ENCODE peak calls at places on chromosome 1, in seven cellular contexts. One of them, this sample, is unnamed.

GRCh38 chr1:201476670-201477344 is 7.8 kb upstream of the PHLDA3 start:
- DNase-seq in IMR-90: no peak
- DNase-seq in HCT116: no peak
- DNase-seq in body of pancreas: no peak
- DNase-seq in uterus: peak; percentile 70
- DNase-seq in sigmoid colon: no peak
- DNase-seq in heart left ventricle: no peak
- DNase-seq in this sample: peak; percentile 26

GRCh38 chr1:150706091-150706490 is 9.1 kb upstream of the GOLPH3L start:
- DNase-seq in sigmoid colon: no peak
- DNase-seq in heart left ventricle: no peak
- DNase-seq in HCT116: no peak
- DNase-seq in IMR-90: no peak
- DNase-seq in uterus: no peak
- DNase-seq in body of pancreas: no peak
- DNase-seq in this sample: no peak

GRCh38 chr1:13763264-13763663 is 63.3 kb downstream of the PRDM2 start:
- DNase-seq in HCT116: no peak
- DNase-seq in IMR-90: no peak
- DNase-seq in body of pancreas: no peak
- DNase-seq in heart left ventricle: no peak
- DNase-seq in uterus: no peak
- DNase-seq in sigmoid colon: no peak
- DNase-seq in this sample: no peak

GRCh38 chr1:108877324-108877812 is 583 bp downstream of the GPSM2 start:
- DNase-seq in sigmoid colon: no peak
- DNase-seq in IMR-90: peak; percentile 30
- DNase-seq in uterus: peak; percentile 22
- DNase-seq in heart left ventricle: no peak
- DNase-seq in HCT116: no peak
- DNase-seq in body of pancreas: no peak
- DNase-seq in this sample: peak; percentile 16

GRCh38 chr1:92484472-92485373 is 2.0 kb downstream of the GFI1 start:
- DNase-seq in uterus: no peak
- DNase-seq in IMR-90: no peak
- DNase-seq in body of pancreas: peak; percentile 54
- DNase-seq in sigmoid colon: no peak
- DNase-seq in heart left ventricle: no peak
- DNase-seq in HCT116: no peak
- DNase-seq in this sample: peak; percentile 21

GRCh38 chr1:94720091-94720793 is 99.9 kb upstream of the SLC44A3 start:
- DNase-seq in HCT116: no peak
- DNase-seq in sigmoid colon: no peak
- DNase-seq in IMR-90: no peak
- DNase-seq in body of pancreas: no peak
- DNase-seq in uterus: no peak
- DNase-seq in heart left ventricle: no peak
- DNase-seq in this sample: no peak

GRCh38 chr1:150362721-150363425 is 1.1 kb upstream of the RPRD2 start:
- DNase-seq in heart left ventricle: no peak
- DNase-seq in HCT116: no peak
- DNase-seq in sigmoid colon: peak; percentile 62
- DNase-seq in body of pancreas: no peak
- DNase-seq in uterus: peak; percentile 20
- DNase-seq in IMR-90: no peak
- DNase-seq in this sample: peak; percentile 23

GRCh38 chr1:201217851-201218250 is 27.2 kb downstream of the IGFN1 start:
- DNase-seq in HCT116: no peak
- DNase-seq in body of pancreas: no peak
- DNase-seq in uterus: no peak
- DNase-seq in IMR-90: no peak
- DNase-seq in sigmoid colon: no peak
- DNase-seq in heart left ventricle: no peak
- DNase-seq in this sample: no peak

GRCh38 chr1:101959456-101959855 is 37.3 kb downstream of the OLFM3 start:
- DNase-seq in body of pancreas: no peak
- DNase-seq in HCT116: no peak
- DNase-seq in sigmoid colon: no peak
- DNase-seq in IMR-90: no peak
- DNase-seq in uterus: no peak
- DNase-seq in heart left ventricle: no peak
- DNase-seq in this sample: no peak

GRCh38 chr1:228036701-228037231 is 30.0 kb downstream of the WNT3A start:
- DNase-seq in IMR-90: no peak
- DNase-seq in body of pancreas: no peak
- DNase-seq in uterus: no peak
- DNase-seq in heart left ventricle: no peak
- DNase-seq in HCT116: no peak
- DNase-seq in sigmoid colon: peak; percentile 50
- DNase-seq in this sample: no peak

GRCh38 chr1:206575165-206575893 is 36.9 kb downstream of the EIF2D start:
- DNase-seq in sigmoid colon: peak; percentile 74
- DNase-seq in uterus: no peak
- DNase-seq in body of pancreas: no peak
- DNase-seq in HCT116: no peak
- DNase-seq in IMR-90: peak; percentile 87
- DNase-seq in heart left ventricle: peak; percentile 48
- DNase-seq in this sample: peak; percentile 33

GRCh38 chr1:67261646-67262045 is 46.0 kb upstream of the IL12RB2 start:
- DNase-seq in body of pancreas: no peak
- DNase-seq in sigmoid colon: no peak
- DNase-seq in heart left ventricle: no peak
- DNase-seq in IMR-90: no peak
- DNase-seq in HCT116: no peak
- DNase-seq in uterus: no peak
- DNase-seq in this sample: no peak

GRCh38 chr1:42970143-42970542 is 11.5 kb upstream of the SLC2A1 start:
- DNase-seq in body of pancreas: no peak
- DNase-seq in HCT116: no peak
- DNase-seq in uterus: no peak
- DNase-seq in heart left ventricle: no peak
- DNase-seq in IMR-90: no peak
- DNase-seq in sigmoid colon: no peak
- DNase-seq in this sample: no peak
- TF ChIP-seq POLR2A in body of pancreas: no peak
- TF ChIP-seq POLR2A in HCT116: no peak
- TF ChIP-seq POLR2A in uterus: no peak
- TF ChIP-seq POLR2A in heart left ventricle: no peak
- TF ChIP-seq POLR2A in IMR-90: no peak
- TF ChIP-seq POLR2A in sigmoid colon: no peak
- TF ChIP-seq POLR2A in this sample: no peak

GRCh38 chr1:198543670-198544260 is 3.3 kb upstream of the ATP6V1G3 start:
- DNase-seq in sigmoid colon: no peak
- DNase-seq in body of pancreas: no peak
- DNase-seq in heart left ventricle: no peak
- DNase-seq in IMR-90: no peak
- DNase-seq in HCT116: no peak
- DNase-seq in uterus: no peak
- DNase-seq in this sample: no peak

GRCh38 chr1:198540580-198540979 is at the start of gene ATP6V1G3:
- DNase-seq in uterus: no peak
- DNase-seq in HCT116: no peak
- DNase-seq in body of pancreas: no peak
- DNase-seq in sigmoid colon: no peak
- DNase-seq in IMR-90: no peak
- DNase-seq in heart left ventricle: no peak
- DNase-seq in this sample: no peak

GRCh38 chr1:198542632-198543031 is 2.2 kb upstream of the ATP6V1G3 start:
- DNase-seq in HCT116: no peak
- DNase-seq in body of pancreas: no peak
- DNase-seq in uterus: no peak
- DNase-seq in sigmoid colon: no peak
- DNase-seq in heart left ventricle: no peak
- DNase-seq in IMR-90: no peak
- DNase-seq in this sample: no peak

GRCh38 chr1:198544265-198544664 is 3.8 kb upstream of the ATP6V1G3 start:
- DNase-seq in sigmoid colon: no peak
- DNase-seq in uterus: no peak
- DNase-seq in heart left ventricle: no peak
- DNase-seq in body of pancreas: no peak
- DNase-seq in IMR-90: no peak
- DNase-seq in HCT116: no peak
- DNase-seq in this sample: no peak

DNA sequence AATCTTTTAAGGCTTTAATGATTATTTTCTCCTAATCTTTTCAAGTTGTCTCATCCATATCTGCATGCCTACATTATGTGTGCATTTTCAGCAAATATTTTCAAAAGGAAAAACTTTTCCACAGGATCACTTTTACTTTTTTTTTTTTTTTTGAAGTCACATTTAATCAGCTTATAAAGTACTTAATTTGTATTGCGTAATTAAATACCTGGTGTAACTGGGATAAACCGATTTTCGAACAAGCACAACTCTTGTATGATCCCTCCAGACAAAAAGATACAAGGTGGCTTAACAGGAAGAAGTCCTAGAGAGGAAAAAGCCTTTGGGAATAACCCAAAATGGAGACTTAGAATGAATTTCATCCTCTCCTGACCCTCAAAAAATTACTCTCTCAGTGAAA is 1.3 kb upstream of the ATP6V1G3 start:
- DNase-seq in heart left ventricle: no peak
- DNase-seq in IMR-90: no peak
- DNase-seq in body of pancreas: no peak
- DNase-seq in HCT116: no peak
- DNase-seq in uterus: no peak
- DNase-seq in sigmoid colon: no peak
- DNase-seq in this sample: no peak
- H3K4me3 ChIP-seq in heart left ventricle: no peak overlapping the region
- H3K4me3 ChIP-seq in IMR-90: no peak overlapping the region
- H3K4me3 ChIP-seq in body of pancreas: no peak overlapping the region
- H3K4me3 ChIP-seq in HCT116: no peak overlapping the region
- H3K4me3 ChIP-seq in uterus: no peak overlapping the region
- H3K4me3 ChIP-seq in sigmoid colon: no peak overlapping the region
- H3K4me3 ChIP-seq in this sample: no peak overlapping the region

GRCh38 chr1:47717341-47717740 is 279.5 kb downstream of the FOXD2 start:
- DNase-seq in uterus: no peak
- DNase-seq in HCT116: no peak
- DNase-seq in body of pancreas: no peak
- DNase-seq in sigmoid colon: no peak
- DNase-seq in IMR-90: no peak
- DNase-seq in heart left ventricle: no peak
- DNase-seq in this sample: no peak

GRCh38 chr1:47722101-47722500 is 275.1 kb downstream of the TRABD2B start:
- DNase-seq in HCT116: no peak
- DNase-seq in sigmoid colon: no peak
- DNase-seq in uterus: no peak
- DNase-seq in IMR-90: no peak
- DNase-seq in heart left ventricle: no peak
- DNase-seq in body of pancreas: no peak
- DNase-seq in this sample: no peak

GRCh38 chr1:47722909-47723580 is 274.1 kb downstream of the TRABD2B start:
- DNase-seq in uterus: no peak
- DNase-seq in IMR-90: no peak
- DNase-seq in body of pancreas: peak; percentile 41
- DNase-seq in sigmoid colon: no peak
- DNase-seq in HCT116: no peak
- DNase-seq in heart left ventricle: no peak
- DNase-seq in this sample: no peak

GRCh38 chr1:47724427-47724999 is 272.7 kb downstream of the TRABD2B start:
- DNase-seq in uterus: no peak
- DNase-seq in HCT116: no peak
- DNase-seq in sigmoid colon: no peak
- DNase-seq in body of pancreas: no peak
- DNase-seq in heart left ventricle: no peak
- DNase-seq in IMR-90: no peak
- DNase-seq in this sample: no peak

DNA sequence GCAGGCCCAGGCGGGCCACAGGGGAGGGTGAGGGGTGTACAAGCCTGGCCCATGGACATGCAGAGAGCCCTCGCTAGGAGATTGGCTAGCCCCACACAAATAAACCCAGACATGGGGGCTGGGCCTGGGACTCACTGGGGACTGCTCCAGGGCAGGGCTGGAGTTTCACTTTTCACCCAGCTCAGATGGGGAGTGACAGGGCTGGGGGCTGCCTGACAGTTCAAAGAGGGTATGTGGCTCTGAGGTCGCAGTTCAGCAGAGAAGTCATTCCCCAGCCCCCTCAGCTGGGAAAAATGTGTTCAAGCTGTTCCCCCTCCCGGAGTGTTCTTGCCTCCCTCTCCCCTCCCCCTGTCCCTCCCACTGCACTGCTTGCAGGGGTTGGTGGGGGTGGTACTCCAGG is 277.1 kb downstream of the TRABD2B start:
- DNase-seq in HCT116: no peak
- DNase-seq in uterus: no peak
- DNase-seq in heart left ventricle: no peak
- DNase-seq in IMR-90: no peak
- DNase-seq in sigmoid colon: no peak
- DNase-seq in body of pancreas: no peak
- DNase-seq in this sample: no peak
- H3K27me3 ChIP-seq in HCT116: peaks cover 34% of the 10 kb centered on the region
- H3K27me3 ChIP-seq in uterus: no peaks in the 10 kb centered on the region
- H3K27me3 ChIP-seq in heart left ventricle: peaks cover 76% of the 10 kb centered on the region
- H3K27me3 ChIP-seq in IMR-90: peaks cover 13% of the 10 kb centered on the region
- H3K27me3 ChIP-seq in sigmoid colon: peaks cover 12% of the 10 kb centered on the region
- H3K27me3 ChIP-seq in body of pancreas: no peaks in the 10 kb centered on the region
- H3K27me3 ChIP-seq in this sample: peaks cover under 1% of the 10 kb centered on the region

GRCh38 chr1:30748699-30749401 is 8.7 kb downstream of the LAPTM5 start:
- DNase-seq in IMR-90: no peak
- DNase-seq in uterus: no peak
- DNase-seq in heart left ventricle: no peak
- DNase-seq in body of pancreas: no peak
- DNase-seq in HCT116: no peak
- DNase-seq in sigmoid colon: no peak
- DNase-seq in this sample: no peak

GRCh38 chr1:30752651-30752908 is 5.0 kb downstream of the LAPTM5 start:
- DNase-seq in IMR-90: no peak
- DNase-seq in sigmoid colon: no peak
- DNase-seq in uterus: no peak
- DNase-seq in heart left ventricle: no peak
- DNase-seq in HCT116: no peak
- DNase-seq in body of pancreas: no peak
- DNase-seq in this sample: no peak

GRCh38 chr1:30749691-30750583 is 7.6 kb downstream of the LAPTM5 start:
- DNase-seq in body of pancreas: no peak
- DNase-seq in HCT116: no peak
- DNase-seq in sigmoid colon: no peak
- DNase-seq in heart left ventricle: no peak
- DNase-seq in IMR-90: no peak
- DNase-seq in uterus: no peak
- DNase-seq in this sample: no peak

GRCh38 chr1:30751830-30752650 is 5.5 kb downstream of the LAPTM5 start:
- DNase-seq in heart left ventricle: no peak
- DNase-seq in body of pancreas: no peak
- DNase-seq in sigmoid colon: no peak
- DNase-seq in HCT116: no peak
- DNase-seq in uterus: no peak
- DNase-seq in IMR-90: no peak
- DNase-seq in this sample: no peak

DNA sequence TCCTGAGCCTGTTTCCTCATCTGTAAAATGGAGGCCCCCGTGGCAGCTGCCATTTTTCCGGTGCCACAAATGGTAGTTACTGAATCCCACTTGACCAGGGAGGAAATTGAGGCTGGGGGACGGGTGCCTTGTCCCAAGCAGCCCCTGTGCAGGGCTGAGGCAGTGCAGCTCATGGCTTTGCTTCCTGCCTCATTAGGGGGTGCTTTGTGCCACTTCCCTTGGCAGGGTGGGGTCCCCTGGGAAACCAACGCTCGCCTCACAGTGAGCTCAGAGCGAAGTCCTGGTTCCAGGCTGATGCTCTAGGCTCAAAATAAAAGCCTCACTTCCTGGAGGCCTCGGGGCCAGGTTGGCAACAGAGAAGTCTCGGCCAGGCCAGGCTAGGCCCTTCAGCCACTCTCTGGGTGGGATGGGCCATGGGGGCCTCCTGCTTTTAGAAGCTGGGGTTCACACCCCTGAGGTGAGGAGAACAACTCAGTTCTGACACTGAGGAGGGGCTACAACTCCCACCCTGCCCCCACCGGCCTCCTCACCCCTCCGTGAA is 6.8 kb downstream of the LAPTM5 start:
- DNase-seq in heart left ventricle: no peak
- DNase-seq in body of pancreas: no peak
- DNase-seq in uterus: no peak
- DNase-seq in IMR-90: no peak
- DNase-seq in sigmoid colon: no peak
- DNase-seq in HCT116: no peak
- DNase-seq in this sample: no peak
- TF ChIP-seq POLR2A in heart left ventricle: no peak
- TF ChIP-seq POLR2A in body of pancreas: no peak
- TF ChIP-seq POLR2A in uterus: no peak
- TF ChIP-seq POLR2A in IMR-90: no peak
- TF ChIP-seq POLR2A in sigmoid colon: no peak
- TF ChIP-seq POLR2A in HCT116: no peak
- TF ChIP-seq POLR2A in this sample: no peak